ENCODE peak calls at places on chromosomes 12 and 14, in ten cellular contexts. One of them, this sample, is unnamed. For H3K36me3, the result is how much of the 10 kb centered on the place peaks cover.

GRCh38 chr14:55539975-55540374 is 40.0 kb upstream of the KTN1 start:
- DNase-seq in DND-41: no peak
- DNase-seq in K562: no peak
- DNase-seq in astrocyte: no peak
- DNase-seq in tibial nerve: no peak
- DNase-seq in osteoblast: no peak
- DNase-seq in upper lobe of left lung: no peak
- DNase-seq in ovary: no peak
- DNase-seq in keratinocyte: no peak
- DNase-seq in uterus: no peak
- DNase-seq in this sample: no peak

GRCh38 chr14:51561141-51561540 is 90.6 kb upstream of the FRMD6 start:
- DNase-seq in uterus: no peak
- DNase-seq in keratinocyte: no peak
- DNase-seq in tibial nerve: no peak
- DNase-seq in osteoblast: no peak
- DNase-seq in upper lobe of left lung: no peak
- DNase-seq in DND-41: no peak
- DNase-seq in astrocyte: no peak
- DNase-seq in K562: no peak
- DNase-seq in ovary: no peak
- DNase-seq in this sample: no peak

GRCh38 chr14:50963919-50964318 is 19.6 kb upstream of the PYGL start:
- DNase-seq in osteoblast: peak
- DNase-seq in K562: no peak
- DNase-seq in astrocyte: no peak
- DNase-seq in ovary: no peak
- DNase-seq in tibial nerve: no peak
- DNase-seq in DND-41: no peak
- DNase-seq in keratinocyte: no peak
- DNase-seq in uterus: no peak
- DNase-seq in upper lobe of left lung: no peak
- DNase-seq in this sample: no peak

GRCh38 chr14:95431199-95432145 is 85.0 kb downstream of the SYNE3 start:
- DNase-seq in K562: peak
- DNase-seq in astrocyte: peak
- DNase-seq in ovary: no peak
- DNase-seq in DND-41: peak
- DNase-seq in keratinocyte: no peak
- DNase-seq in osteoblast: peak
- DNase-seq in upper lobe of left lung: no peak
- DNase-seq in uterus: no peak
- DNase-seq in tibial nerve: no peak
- DNase-seq in this sample: peak

GRCh38 chr12:75814856-75815754 is 216.5 kb downstream of the PHLDA1 start:
- DNase-seq in keratinocyte: peak
- DNase-seq in K562: no peak
- DNase-seq in tibial nerve: no peak
- DNase-seq in osteoblast: peak
- DNase-seq in astrocyte: peak
- DNase-seq in upper lobe of left lung: no peak
- DNase-seq in uterus: peak
- DNase-seq in DND-41: no peak
- DNase-seq in ovary: no peak
- DNase-seq in this sample: peak

GRCh38 chr14:38103542-38104225 is 104.0 kb upstream of the SSTR1 start:
- DNase-seq in tibial nerve: no peak
- DNase-seq in osteoblast: no peak
- DNase-seq in uterus: no peak
- DNase-seq in ovary: no peak
- DNase-seq in astrocyte: no peak
- DNase-seq in DND-41: peak
- DNase-seq in keratinocyte: no peak
- DNase-seq in K562: no peak
- DNase-seq in upper lobe of left lung: no peak
- DNase-seq in this sample: no peak

GRCh38 chr12:42119085-42119633 is 25.5 kb downstream of the GXYLT1 start:
- DNase-seq in DND-41: no peak
- DNase-seq in osteoblast: no peak
- DNase-seq in ovary: no peak
- DNase-seq in uterus: no peak
- DNase-seq in tibial nerve: no peak
- DNase-seq in upper lobe of left lung: no peak
- DNase-seq in astrocyte: peak
- DNase-seq in K562: no peak
- DNase-seq in keratinocyte: no peak
- DNase-seq in this sample: no peak

GRCh38 chr14:75723716-75724115 is 62.7 kb downstream of the TTLL5 start:
- DNase-seq in keratinocyte: no peak
- DNase-seq in ovary: no peak
- DNase-seq in astrocyte: peak
- DNase-seq in DND-41: peak
- DNase-seq in K562: no peak
- DNase-seq in osteoblast: no peak
- DNase-seq in upper lobe of left lung: no peak
- DNase-seq in tibial nerve: no peak
- DNase-seq in uterus: no peak
- DNase-seq in this sample: no peak

GRCh38 chr14:34710744-34711143 is 3.6 kb downstream of the CFL2 start:
- DNase-seq in K562: no peak
- DNase-seq in ovary: no peak
- DNase-seq in keratinocyte: no peak
- DNase-seq in tibial nerve: no peak
- DNase-seq in DND-41: no peak
- DNase-seq in upper lobe of left lung: no peak
- DNase-seq in osteoblast: no peak
- DNase-seq in astrocyte: peak
- DNase-seq in uterus: no peak
- DNase-seq in this sample: no peak

GRCh38 chr12:63944586-63945228 is 100.2 kb downstream of the SRGAP1 start:
- DNase-seq in ovary: no peak
- DNase-seq in K562: no peak
- DNase-seq in upper lobe of left lung: no peak
- DNase-seq in uterus: no peak
- DNase-seq in keratinocyte: no peak
- DNase-seq in astrocyte: no peak
- DNase-seq in DND-41: no peak
- DNase-seq in osteoblast: no peak
- DNase-seq in tibial nerve: no peak
- DNase-seq in this sample: no peak

GRCh38 chr14:68814376-68815287 is 21.8 kb upstream of the ZFP36L1 start:
- DNase-seq in ovary: peak
- DNase-seq in astrocyte: peak
- DNase-seq in uterus: no peak
- DNase-seq in osteoblast: peak
- DNase-seq in keratinocyte: no peak
- DNase-seq in DND-41: peak
- DNase-seq in tibial nerve: peak
- DNase-seq in upper lobe of left lung: no peak
- DNase-seq in K562: peak
- DNase-seq in this sample: peak

GRCh38 chr14:33315721-33316120 is 377.0 kb downstream of the NPAS3 start:
- DNase-seq in upper lobe of left lung: no peak
- DNase-seq in astrocyte: no peak
- DNase-seq in keratinocyte: no peak
- DNase-seq in ovary: no peak
- DNase-seq in tibial nerve: no peak
- DNase-seq in uterus: no peak
- DNase-seq in osteoblast: no peak
- DNase-seq in DND-41: no peak
- DNase-seq in K562: no peak
- DNase-seq in this sample: no peak

GRCh38 chr14:77086017-77086727 is 11.9 kb upstream of the CIPC start:
- DNase-seq in uterus: no peak
- DNase-seq in keratinocyte: no peak
- DNase-seq in ovary: no peak
- DNase-seq in tibial nerve: no peak
- DNase-seq in astrocyte: peak
- DNase-seq in osteoblast: peak
- DNase-seq in K562: no peak
- DNase-seq in upper lobe of left lung: no peak
- DNase-seq in DND-41: no peak
- DNase-seq in this sample: no peak

GRCh38 chr14:77087631-77088030 is 10.4 kb upstream of the CIPC start:
- DNase-seq in astrocyte: no peak
- DNase-seq in DND-41: no peak
- DNase-seq in uterus: no peak
- DNase-seq in upper lobe of left lung: no peak
- DNase-seq in ovary: no peak
- DNase-seq in K562: no peak
- DNase-seq in keratinocyte: no peak
- DNase-seq in tibial nerve: no peak
- DNase-seq in osteoblast: no peak
- DNase-seq in this sample: no peak

GRCh38 chr14:77086951-77087350 is 11.1 kb upstream of the CIPC start:
- DNase-seq in upper lobe of left lung: no peak
- DNase-seq in K562: no peak
- DNase-seq in ovary: no peak
- DNase-seq in uterus: no peak
- DNase-seq in keratinocyte: no peak
- DNase-seq in tibial nerve: no peak
- DNase-seq in DND-41: no peak
- DNase-seq in osteoblast: no peak
- DNase-seq in astrocyte: no peak
- DNase-seq in this sample: no peak

GRCh38 chr14:77084991-77085390 is 13.1 kb upstream of the CIPC start:
- DNase-seq in ovary: no peak
- DNase-seq in K562: no peak
- DNase-seq in DND-41: no peak
- DNase-seq in uterus: no peak
- DNase-seq in astrocyte: no peak
- DNase-seq in osteoblast: no peak
- DNase-seq in keratinocyte: no peak
- DNase-seq in upper lobe of left lung: no peak
- DNase-seq in tibial nerve: no peak
- DNase-seq in this sample: no peak

DNA sequence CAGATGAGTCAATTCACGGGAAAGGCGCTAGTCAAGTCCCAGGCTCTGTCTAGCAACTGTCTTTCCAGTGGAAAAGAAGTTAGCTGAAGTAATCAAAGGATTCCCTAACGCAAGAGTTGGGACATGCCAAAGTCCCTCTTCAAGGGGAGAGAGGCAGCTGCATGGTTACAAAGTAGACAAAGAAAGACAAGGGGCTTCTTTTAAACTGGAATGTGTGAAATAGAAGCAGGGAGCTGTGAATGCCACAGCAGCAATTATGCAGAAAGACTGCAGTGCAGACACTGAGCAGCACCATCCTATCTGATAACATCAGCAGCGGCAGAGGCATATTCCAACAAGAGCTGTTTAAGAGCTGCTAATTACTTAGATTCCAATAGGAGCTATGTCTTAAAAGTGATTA is 12.5 kb upstream of the CIPC start:
- DNase-seq in ovary: no peak
- DNase-seq in upper lobe of left lung: no peak
- DNase-seq in uterus: no peak
- DNase-seq in K562: no peak
- DNase-seq in DND-41: no peak
- DNase-seq in osteoblast: no peak
- DNase-seq in astrocyte: no peak
- DNase-seq in tibial nerve: no peak
- DNase-seq in keratinocyte: no peak
- DNase-seq in this sample: no peak
- H3K27ac ChIP-seq in ovary: no peak
- H3K27ac ChIP-seq in upper lobe of left lung: no peak
- H3K27ac ChIP-seq in uterus: no peak
- H3K27ac ChIP-seq in K562: no peak
- H3K27ac ChIP-seq in DND-41: no peak
- H3K27ac ChIP-seq in osteoblast: no peak
- H3K27ac ChIP-seq in astrocyte: no peak
- H3K27ac ChIP-seq in tibial nerve: no peak
- H3K27ac ChIP-seq in keratinocyte: no peak
- H3K27ac ChIP-seq in this sample: no peak

GRCh38 chr12:81757731-81758325 is 1.3 kb downstream of the PPFIA2 start:
- DNase-seq in keratinocyte: no peak
- DNase-seq in tibial nerve: no peak
- DNase-seq in uterus: no peak
- DNase-seq in upper lobe of left lung: no peak
- DNase-seq in astrocyte: no peak
- DNase-seq in osteoblast: no peak
- DNase-seq in ovary: no peak
- DNase-seq in DND-41: no peak
- DNase-seq in K562: no peak
- DNase-seq in this sample: no peak
- H3K4me3 ChIP-seq in keratinocyte: no peak
- H3K4me3 ChIP-seq in tibial nerve: no peak
- H3K4me3 ChIP-seq in uterus: peak
- H3K4me3 ChIP-seq in upper lobe of left lung: peak
- H3K4me3 ChIP-seq in astrocyte: peak
- H3K4me3 ChIP-seq in osteoblast: no peak
- H3K4me3 ChIP-seq in ovary: peak
- H3K4me3 ChIP-seq in DND-41: no peak
- H3K4me3 ChIP-seq in K562: no peak
- H3K4me3 ChIP-seq in this sample: peak

DNA sequence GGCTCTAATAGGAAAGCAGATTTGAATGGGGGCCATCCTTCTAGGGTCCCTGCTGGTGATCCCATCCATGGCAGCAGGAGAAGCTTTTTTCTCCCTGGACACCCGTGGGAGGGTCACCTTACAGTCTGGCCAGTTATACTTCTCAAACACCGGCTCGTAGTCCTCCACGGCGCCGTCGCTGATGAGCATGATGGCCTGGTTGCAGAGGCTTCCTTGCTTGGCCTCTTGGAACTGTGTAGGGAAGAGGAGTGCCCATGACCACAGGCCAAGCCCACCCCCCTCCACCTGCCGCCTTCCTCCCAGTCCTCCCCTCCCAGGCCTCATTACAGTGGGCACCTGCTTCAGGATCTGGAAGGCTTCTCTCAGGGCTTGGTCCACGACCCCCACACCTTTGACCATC is 33.8 kb downstream of the CACNA2D4 start:
- DNase-seq in uterus: no peak
- DNase-seq in ovary: no peak
- DNase-seq in keratinocyte: no peak
- DNase-seq in osteoblast: no peak
- DNase-seq in upper lobe of left lung: peak
- DNase-seq in K562: no peak
- DNase-seq in tibial nerve: no peak
- DNase-seq in DND-41: no peak
- DNase-seq in astrocyte: no peak
- DNase-seq in this sample: no peak
- H3K36me3 ChIP-seq in uterus: under half
- H3K36me3 ChIP-seq in ovary: under half
- H3K36me3 ChIP-seq in keratinocyte: under half
- H3K36me3 ChIP-seq in osteoblast: under half
- H3K36me3 ChIP-seq in upper lobe of left lung: under half
- H3K36me3 ChIP-seq in K562: under half
- H3K36me3 ChIP-seq in tibial nerve: under half
- H3K36me3 ChIP-seq in DND-41: under half
- H3K36me3 ChIP-seq in astrocyte: under half
- H3K36me3 ChIP-seq in this sample: under half

DNA sequence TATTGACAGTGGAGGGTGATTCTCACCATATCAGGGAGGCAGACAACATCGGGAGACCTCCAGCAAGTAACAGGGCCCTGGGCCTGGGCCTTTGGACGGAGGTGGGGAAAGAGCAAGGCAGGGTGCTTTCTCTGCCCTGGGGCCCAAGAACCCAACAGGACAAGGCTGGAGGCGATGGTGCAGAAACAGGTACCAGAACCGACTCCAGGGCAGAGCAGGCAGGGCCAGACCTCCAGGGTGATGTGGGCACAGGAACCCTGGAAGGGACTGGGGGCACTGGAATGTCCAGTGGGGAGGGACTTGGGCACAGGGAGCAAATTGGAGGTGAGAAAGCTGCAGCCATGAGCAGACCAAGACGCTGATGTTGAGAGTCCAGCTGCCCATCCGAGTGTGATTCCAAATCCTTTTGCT is 44.4 kb downstream of the PRMT8 start:
- DNase-seq in upper lobe of left lung: no peak
- DNase-seq in astrocyte: no peak
- DNase-seq in uterus: no peak
- DNase-seq in keratinocyte: no peak
- DNase-seq in tibial nerve: no peak
- DNase-seq in osteoblast: no peak
- DNase-seq in ovary: no peak
- DNase-seq in K562: no peak
- DNase-seq in DND-41: no peak
- DNase-seq in this sample: no peak
- H3K27ac ChIP-seq in upper lobe of left lung: no peak
- H3K27ac ChIP-seq in astrocyte: no peak
- H3K27ac ChIP-seq in uterus: no peak
- H3K27ac ChIP-seq in keratinocyte: no peak
- H3K27ac ChIP-seq in tibial nerve: no peak
- H3K27ac ChIP-seq in osteoblast: no peak
- H3K27ac ChIP-seq in ovary: no peak
- H3K27ac ChIP-seq in K562: no peak
- H3K27ac ChIP-seq in DND-41: no peak
- H3K27ac ChIP-seq in this sample: no peak

This sample was measured in WERI-Rb-1.